ENCODE peak calls at places on chromosome 17, in nine cellular contexts. One of them, this sample, is unnamed.

GRCh38 chr17:65560628-65561371 is 648 bp downstream of the AXIN2 start:
- DNase-seq in ELF-1: peak
- DNase-seq in HT1080: peak
- DNase-seq in amniotic stem cell: peak
- DNase-seq in heart left ventricle: peak
- DNase-seq in C1 segment of cervical spinal cord: peak
- DNase-seq in AG04450: peak
- DNase-seq in psoas muscle: peak
- DNase-seq in stimulated activated CD4-positive, alpha-beta T cell treated with anti-CD3 and anti-CD28 coated beads, Interleukin-1b, Interleukin-23, amount 100 ng/mL, for 1 hour: peak
- DNase-seq in this sample: peak

GRCh38 chr17:3710951-3711383 is 12.7 kb upstream of the HASPIN start:
- DNase-seq in ELF-1: no peak
- DNase-seq in HT1080: peak
- DNase-seq in amniotic stem cell: no peak
- DNase-seq in heart left ventricle: no peak
- DNase-seq in C1 segment of cervical spinal cord: no peak
- DNase-seq in AG04450: no peak
- DNase-seq in psoas muscle: no peak
- DNase-seq in stimulated activated CD4-positive, alpha-beta T cell treated with anti-CD3 and anti-CD28 coated beads, Interleukin-1b, Interleukin-23, amount 100 ng/mL, for 1 hour: peak
- DNase-seq in this sample: no peak

GRCh38 chr17:50550661-50551432 is 3.9 kb downstream of the SPATA20 start:
- DNase-seq in ELF-1: peak
- DNase-seq in HT1080: peak
- DNase-seq in amniotic stem cell: peak
- DNase-seq in heart left ventricle: peak
- DNase-seq in C1 segment of cervical spinal cord: peak
- DNase-seq in AG04450: peak
- DNase-seq in psoas muscle: peak
- DNase-seq in stimulated activated CD4-positive, alpha-beta T cell treated with anti-CD3 and anti-CD28 coated beads, Interleukin-1b, Interleukin-23, amount 100 ng/mL, for 1 hour: no peak
- DNase-seq in this sample: peak

GRCh38 chr17:61444831-61445230 is 7.4 kb upstream of the TBX4 start:
- DNase-seq in ELF-1: no peak
- DNase-seq in HT1080: peak
- DNase-seq in amniotic stem cell: no peak
- DNase-seq in heart left ventricle: no peak
- DNase-seq in C1 segment of cervical spinal cord: no peak
- DNase-seq in AG04450: no peak
- DNase-seq in psoas muscle: no peak
- DNase-seq in stimulated activated CD4-positive, alpha-beta T cell treated with anti-CD3 and anti-CD28 coated beads, Interleukin-1b, Interleukin-23, amount 100 ng/mL, for 1 hour: no peak
- DNase-seq in this sample: no peak

GRCh38 chr17:61568219-61569072 is 22.6 kb downstream of the NACA2 start:
- DNase-seq in ELF-1: no peak
- DNase-seq in HT1080: no peak
- DNase-seq in amniotic stem cell: no peak
- DNase-seq in heart left ventricle: no peak
- DNase-seq in C1 segment of cervical spinal cord: no peak
- DNase-seq in AG04450: no peak
- DNase-seq in psoas muscle: no peak
- DNase-seq in stimulated activated CD4-positive, alpha-beta T cell treated with anti-CD3 and anti-CD28 coated beads, Interleukin-1b, Interleukin-23, amount 100 ng/mL, for 1 hour: no peak
- DNase-seq in this sample: no peak

GRCh38 chr17:27793168-27793905 is 7.0 kb downstream of the NOS2 start:
- DNase-seq in ELF-1: peak
- DNase-seq in HT1080: no peak
- DNase-seq in amniotic stem cell: no peak
- DNase-seq in heart left ventricle: peak
- DNase-seq in C1 segment of cervical spinal cord: no peak
- DNase-seq in AG04450: no peak
- DNase-seq in psoas muscle: no peak
- DNase-seq in stimulated activated CD4-positive, alpha-beta T cell treated with anti-CD3 and anti-CD28 coated beads, Interleukin-1b, Interleukin-23, amount 100 ng/mL, for 1 hour: no peak
- DNase-seq in this sample: no peak

GRCh38 chr17:61584866-61585265 is 6.2 kb downstream of the NACA2 start:
- DNase-seq in ELF-1: no peak
- DNase-seq in HT1080: no peak
- DNase-seq in amniotic stem cell: no peak
- DNase-seq in heart left ventricle: no peak
- DNase-seq in C1 segment of cervical spinal cord: no peak
- DNase-seq in AG04450: no peak
- DNase-seq in psoas muscle: no peak
- DNase-seq in stimulated activated CD4-positive, alpha-beta T cell treated with anti-CD3 and anti-CD28 coated beads, Interleukin-1b, Interleukin-23, amount 100 ng/mL, for 1 hour: no peak
- DNase-seq in this sample: no peak

GRCh38 chr17:75854111-75854748 is 905 bp downstream of the WBP2 start:
- DNase-seq in ELF-1: peak
- DNase-seq in HT1080: peak
- DNase-seq in amniotic stem cell: no peak
- DNase-seq in heart left ventricle: no peak
- DNase-seq in C1 segment of cervical spinal cord: no peak
- DNase-seq in AG04450: no peak
- DNase-seq in psoas muscle: peak
- DNase-seq in stimulated activated CD4-positive, alpha-beta T cell treated with anti-CD3 and anti-CD28 coated beads, Interleukin-1b, Interleukin-23, amount 100 ng/mL, for 1 hour: no peak
- DNase-seq in this sample: no peak

GRCh38 chr17:56781944-56782737 is 51.6 kb downstream of the C17orf67 start:
- DNase-seq in ELF-1: no peak
- DNase-seq in HT1080: no peak
- DNase-seq in amniotic stem cell: no peak
- DNase-seq in heart left ventricle: no peak
- DNase-seq in C1 segment of cervical spinal cord: no peak
- DNase-seq in AG04450: no peak
- DNase-seq in psoas muscle: no peak
- DNase-seq in stimulated activated CD4-positive, alpha-beta T cell treated with anti-CD3 and anti-CD28 coated beads, Interleukin-1b, Interleukin-23, amount 100 ng/mL, for 1 hour: no peak
- DNase-seq in this sample: no peak

GRCh38 chr17:4551141-4551540 is 4.0 kb downstream of the MYBBP1A start:
- DNase-seq in ELF-1: no peak
- DNase-seq in HT1080: no peak
- DNase-seq in amniotic stem cell: no peak
- DNase-seq in heart left ventricle: no peak
- DNase-seq in C1 segment of cervical spinal cord: no peak
- DNase-seq in AG04450: no peak
- DNase-seq in psoas muscle: peak
- DNase-seq in stimulated activated CD4-positive, alpha-beta T cell treated with anti-CD3 and anti-CD28 coated beads, Interleukin-1b, Interleukin-23, amount 100 ng/mL, for 1 hour: no peak
- DNase-seq in this sample: no peak

GRCh38 chr17:68646626-68647526 is 45.7 kb upstream of the FAM20A start:
- DNase-seq in ELF-1: no peak
- DNase-seq in HT1080: no peak
- DNase-seq in amniotic stem cell: no peak
- DNase-seq in heart left ventricle: no peak
- DNase-seq in C1 segment of cervical spinal cord: no peak
- DNase-seq in AG04450: no peak
- DNase-seq in psoas muscle: peak
- DNase-seq in stimulated activated CD4-positive, alpha-beta T cell treated with anti-CD3 and anti-CD28 coated beads, Interleukin-1b, Interleukin-23, amount 100 ng/mL, for 1 hour: no peak
- DNase-seq in this sample: no peak

GRCh38 chr17:40093580-40094201 is 6.7 kb downstream of the NR1D1 start:
- DNase-seq in ELF-1: no peak
- DNase-seq in HT1080: no peak
- DNase-seq in amniotic stem cell: no peak
- DNase-seq in heart left ventricle: peak
- DNase-seq in C1 segment of cervical spinal cord: no peak
- DNase-seq in AG04450: no peak
- DNase-seq in psoas muscle: peak
- DNase-seq in stimulated activated CD4-positive, alpha-beta T cell treated with anti-CD3 and anti-CD28 coated beads, Interleukin-1b, Interleukin-23, amount 100 ng/mL, for 1 hour: no peak
- DNase-seq in this sample: no peak

GRCh38 chr17:4247981-4248388 is 15.8 kb downstream of the ANKFY1 start:
- DNase-seq in ELF-1: peak
- DNase-seq in HT1080: peak
- DNase-seq in amniotic stem cell: no peak
- DNase-seq in heart left ventricle: no peak
- DNase-seq in C1 segment of cervical spinal cord: no peak
- DNase-seq in AG04450: no peak
- DNase-seq in psoas muscle: no peak
- DNase-seq in stimulated activated CD4-positive, alpha-beta T cell treated with anti-CD3 and anti-CD28 coated beads, Interleukin-1b, Interleukin-23, amount 100 ng/mL, for 1 hour: no peak
- DNase-seq in this sample: no peak

GRCh38 chr17:27986805-27987684 is 55.4 kb upstream of the NLK start:
- DNase-seq in ELF-1: no peak
- DNase-seq in HT1080: no peak
- DNase-seq in amniotic stem cell: no peak
- DNase-seq in heart left ventricle: no peak
- DNase-seq in C1 segment of cervical spinal cord: no peak
- DNase-seq in AG04450: no peak
- DNase-seq in psoas muscle: no peak
- DNase-seq in stimulated activated CD4-positive, alpha-beta T cell treated with anti-CD3 and anti-CD28 coated beads, Interleukin-1b, Interleukin-23, amount 100 ng/mL, for 1 hour: no peak
- DNase-seq in this sample: no peak

GRCh38 chr17:61402073-61402541 is 2.5 kb downstream of the TBX2 start:
- DNase-seq in ELF-1: no peak
- DNase-seq in HT1080: no peak
- DNase-seq in amniotic stem cell: no peak
- DNase-seq in heart left ventricle: no peak
- DNase-seq in C1 segment of cervical spinal cord: no peak
- DNase-seq in AG04450: no peak
- DNase-seq in psoas muscle: no peak
- DNase-seq in stimulated activated CD4-positive, alpha-beta T cell treated with anti-CD3 and anti-CD28 coated beads, Interleukin-1b, Interleukin-23, amount 100 ng/mL, for 1 hour: no peak
- DNase-seq in this sample: no peak

GRCh38 chr17:82933911-82934310 is 94.1 kb upstream of the ZNF750 start:
- DNase-seq in ELF-1: no peak
- DNase-seq in HT1080: no peak
- DNase-seq in amniotic stem cell: no peak
- DNase-seq in heart left ventricle: no peak
- DNase-seq in C1 segment of cervical spinal cord: no peak
- DNase-seq in AG04450: no peak
- DNase-seq in psoas muscle: peak
- DNase-seq in stimulated activated CD4-positive, alpha-beta T cell treated with anti-CD3 and anti-CD28 coated beads, Interleukin-1b, Interleukin-23, amount 100 ng/mL, for 1 hour: no peak
- DNase-seq in this sample: no peak

GRCh38 chr17:18184143-18185007 is 747 bp downstream of the ALKBH5 start:
- DNase-seq in ELF-1: peak
- DNase-seq in HT1080: peak
- DNase-seq in amniotic stem cell: no peak
- DNase-seq in heart left ventricle: peak
- DNase-seq in C1 segment of cervical spinal cord: peak
- DNase-seq in AG04450: no peak
- DNase-seq in psoas muscle: peak
- DNase-seq in stimulated activated CD4-positive, alpha-beta T cell treated with anti-CD3 and anti-CD28 coated beads, Interleukin-1b, Interleukin-23, amount 100 ng/mL, for 1 hour: peak
- DNase-seq in this sample: no peak

GRCh38 chr17:73091770-73092517 is 544 bp downstream of the SLC39A11 start:
- DNase-seq in ELF-1: peak
- DNase-seq in HT1080: no peak
- DNase-seq in amniotic stem cell: peak
- DNase-seq in heart left ventricle: peak
- DNase-seq in C1 segment of cervical spinal cord: no peak
- DNase-seq in AG04450: no peak
- DNase-seq in psoas muscle: no peak
- DNase-seq in stimulated activated CD4-positive, alpha-beta T cell treated with anti-CD3 and anti-CD28 coated beads, Interleukin-1b, Interleukin-23, amount 100 ng/mL, for 1 hour: no peak
- DNase-seq in this sample: no peak

GRCh38 chr17:48484256-48484655 is 46.6 kb downstream of the HOXB1 start:
- DNase-seq in ELF-1: no peak
- DNase-seq in HT1080: peak
- DNase-seq in amniotic stem cell: no peak
- DNase-seq in heart left ventricle: no peak
- DNase-seq in C1 segment of cervical spinal cord: no peak
- DNase-seq in AG04450: no peak
- DNase-seq in psoas muscle: no peak
- DNase-seq in stimulated activated CD4-positive, alpha-beta T cell treated with anti-CD3 and anti-CD28 coated beads, Interleukin-1b, Interleukin-23, amount 100 ng/mL, for 1 hour: no peak
- DNase-seq in this sample: no peak

GRCh38 chr17:37664214-37664613 is 21.0 kb upstream of the DDX52 start:
- DNase-seq in ELF-1: no peak
- DNase-seq in HT1080: no peak
- DNase-seq in amniotic stem cell: no peak
- DNase-seq in heart left ventricle: no peak
- DNase-seq in C1 segment of cervical spinal cord: no peak
- DNase-seq in AG04450: no peak
- DNase-seq in psoas muscle: no peak
- DNase-seq in stimulated activated CD4-positive, alpha-beta T cell treated with anti-CD3 and anti-CD28 coated beads, Interleukin-1b, Interleukin-23, amount 100 ng/mL, for 1 hour: no peak
- DNase-seq in this sample: no peak

GRCh38 chr17:67322039-67322787 is 44.2 kb downstream of the PSMD12 start:
- DNase-seq in ELF-1: peak
- DNase-seq in HT1080: no peak
- DNase-seq in amniotic stem cell: no peak
- DNase-seq in heart left ventricle: no peak
- DNase-seq in C1 segment of cervical spinal cord: no peak
- DNase-seq in AG04450: no peak
- DNase-seq in psoas muscle: no peak
- DNase-seq in stimulated activated CD4-positive, alpha-beta T cell treated with anti-CD3 and anti-CD28 coated beads, Interleukin-1b, Interleukin-23, amount 100 ng/mL, for 1 hour: no peak
- DNase-seq in this sample: no peak

GRCh38 chr17:65431116-65431515 is 130.3 kb downstream of the AXIN2 start:
- DNase-seq in ELF-1: no peak
- DNase-seq in HT1080: peak
- DNase-seq in amniotic stem cell: no peak
- DNase-seq in heart left ventricle: no peak
- DNase-seq in C1 segment of cervical spinal cord: no peak
- DNase-seq in AG04450: no peak
- DNase-seq in psoas muscle: no peak
- DNase-seq in stimulated activated CD4-positive, alpha-beta T cell treated with anti-CD3 and anti-CD28 coated beads, Interleukin-1b, Interleukin-23, amount 100 ng/mL, for 1 hour: no peak
- DNase-seq in this sample: no peak

GRCh38 chr17:76191891-76192290 is 48.4 kb downstream of the RNF157 start:
- DNase-seq in ELF-1: no peak
- DNase-seq in HT1080: no peak
- DNase-seq in amniotic stem cell: no peak
- DNase-seq in heart left ventricle: no peak
- DNase-seq in C1 segment of cervical spinal cord: no peak
- DNase-seq in AG04450: no peak
- DNase-seq in psoas muscle: no peak
- DNase-seq in stimulated activated CD4-positive, alpha-beta T cell treated with anti-CD3 and anti-CD28 coated beads, Interleukin-1b, Interleukin-23, amount 100 ng/mL, for 1 hour: no peak
- DNase-seq in this sample: no peak

GRCh38 chr17:36591434-36592315 is at the start of gene DHRS11:
- DNase-seq in ELF-1: peak
- DNase-seq in HT1080: peak
- DNase-seq in amniotic stem cell: peak
- DNase-seq in heart left ventricle: peak
- DNase-seq in C1 segment of cervical spinal cord: peak
- DNase-seq in AG04450: peak
- DNase-seq in psoas muscle: peak
- DNase-seq in stimulated activated CD4-positive, alpha-beta T cell treated with anti-CD3 and anti-CD28 coated beads, Interleukin-1b, Interleukin-23, amount 100 ng/mL, for 1 hour: peak
- DNase-seq in this sample: peak

GRCh38 chr17:50269477-50270429 is 4.5 kb upstream of the TMEM92 start:
- DNase-seq in ELF-1: peak
- DNase-seq in HT1080: peak
- DNase-seq in amniotic stem cell: no peak
- DNase-seq in heart left ventricle: peak
- DNase-seq in C1 segment of cervical spinal cord: no peak
- DNase-seq in AG04450: peak
- DNase-seq in psoas muscle: peak
- DNase-seq in stimulated activated CD4-positive, alpha-beta T cell treated with anti-CD3 and anti-CD28 coated beads, Interleukin-1b, Interleukin-23, amount 100 ng/mL, for 1 hour: peak
- DNase-seq in this sample: no peak

GRCh38 chr17:44840274-44840673 is 7.4 kb upstream of the HIGD1B start:
- DNase-seq in ELF-1: no peak
- DNase-seq in HT1080: no peak
- DNase-seq in amniotic stem cell: no peak
- DNase-seq in heart left ventricle: no peak
- DNase-seq in C1 segment of cervical spinal cord: no peak
- DNase-seq in AG04450: no peak
- DNase-seq in psoas muscle: no peak
- DNase-seq in stimulated activated CD4-positive, alpha-beta T cell treated with anti-CD3 and anti-CD28 coated beads, Interleukin-1b, Interleukin-23, amount 100 ng/mL, for 1 hour: no peak
- DNase-seq in this sample: no peak

GRCh38 chr17:79847698-79848369 is 8.6 kb upstream of the CBX4 start:
- DNase-seq in ELF-1: no peak
- DNase-seq in HT1080: no peak
- DNase-seq in amniotic stem cell: no peak
- DNase-seq in heart left ventricle: no peak
- DNase-seq in C1 segment of cervical spinal cord: no peak
- DNase-seq in AG04450: no peak
- DNase-seq in psoas muscle: no peak
- DNase-seq in stimulated activated CD4-positive, alpha-beta T cell treated with anti-CD3 and anti-CD28 coated beads, Interleukin-1b, Interleukin-23, amount 100 ng/mL, for 1 hour: no peak
- DNase-seq in this sample: no peak

GRCh38 chr17:17950806-17951205 is 21.4 kb downstream of the TOM1L2 start:
- DNase-seq in ELF-1: no peak
- DNase-seq in HT1080: no peak
- DNase-seq in amniotic stem cell: no peak
- DNase-seq in heart left ventricle: no peak
- DNase-seq in C1 segment of cervical spinal cord: no peak
- DNase-seq in AG04450: no peak
- DNase-seq in psoas muscle: no peak
- DNase-seq in stimulated activated CD4-positive, alpha-beta T cell treated with anti-CD3 and anti-CD28 coated beads, Interleukin-1b, Interleukin-23, amount 100 ng/mL, for 1 hour: no peak
- DNase-seq in this sample: no peak

GRCh38 chr17:8153957-8154607 is 1.9 kb upstream of the PER1 start:
- DNase-seq in ELF-1: peak
- DNase-seq in HT1080: peak
- DNase-seq in amniotic stem cell: peak
- DNase-seq in heart left ventricle: peak
- DNase-seq in C1 segment of cervical spinal cord: peak
- DNase-seq in AG04450: peak
- DNase-seq in psoas muscle: peak
- DNase-seq in stimulated activated CD4-positive, alpha-beta T cell treated with anti-CD3 and anti-CD28 coated beads, Interleukin-1b, Interleukin-23, amount 100 ng/mL, for 1 hour: peak
- DNase-seq in this sample: peak

GRCh38 chr17:58534901-58535421 is 20.5 kb upstream of the MTMR4 start:
- DNase-seq in ELF-1: no peak
- DNase-seq in HT1080: peak
- DNase-seq in amniotic stem cell: no peak
- DNase-seq in heart left ventricle: no peak
- DNase-seq in C1 segment of cervical spinal cord: no peak
- DNase-seq in AG04450: no peak
- DNase-seq in psoas muscle: no peak
- DNase-seq in stimulated activated CD4-positive, alpha-beta T cell treated with anti-CD3 and anti-CD28 coated beads, Interleukin-1b, Interleukin-23, amount 100 ng/mL, for 1 hour: no peak
- DNase-seq in this sample: no peak

GRCh38 chr17:4509402-4509801 is 10.7 kb downstream of the SPNS2 start:
- DNase-seq in ELF-1: no peak
- DNase-seq in HT1080: no peak
- DNase-seq in amniotic stem cell: no peak
- DNase-seq in heart left ventricle: no peak
- DNase-seq in C1 segment of cervical spinal cord: no peak
- DNase-seq in AG04450: no peak
- DNase-seq in psoas muscle: no peak
- DNase-seq in stimulated activated CD4-positive, alpha-beta T cell treated with anti-CD3 and anti-CD28 coated beads, Interleukin-1b, Interleukin-23, amount 100 ng/mL, for 1 hour: no peak
- DNase-seq in this sample: no peak